ENCODE peak calls at places on chromosomes 1 and 21, in five cellular contexts. C, D, F, E and N are unnamed samples.

GRCh38 chr1:21287905-21288514 is 2.3 kb downstream of the ECE1 start:
- DNase-seq in E (no peak), C (no peak), D (no peak), F (no peak), N (no peak)

GRCh38 chr1:226629210-226629895 is 80.8 kb downstream of the STUM start:
- DNase-seq in E (no peak), D (peak; percentile 43), C (no peak), F (no peak), N (no peak)

GRCh38 chr1:88354256-88354655 is 329.8 kb upstream of the PKN2 start:
- DNase-seq in F (no peak), E (no peak), C (peak; percentile 21), D (no peak), N (no peak)

GRCh38 chr21:14600569-14601308 is 54.6 kb upstream of the SAMSN1 start:
- DNase-seq in F (no peak), E (no peak), D (no peak), C (no peak), N (no peak)

GRCh38 chr1:98388431-98388830 is 273.1 kb upstream of the SNX7 start:
- DNase-seq in E (no peak), C (no peak), D (no peak), F (peak; percentile 69), N (no peak)

GRCh38 chr1:90391116-90391515 is 326.0 kb downstream of the BARHL2 start:
- DNase-seq in E (no peak), C (no peak), D (no peak), F (no peak), N (no peak)

GRCh38 chr1:200731654-200732332 is 6.9 kb upstream of the CAMSAP2 start:
- DNase-seq in C (no peak), E (no peak), F (no peak), D (peak; percentile 57), N (no peak)

GRCh38 chr1:207966521-207966920 is 55.6 kb upstream of the CD34 start:
- DNase-seq in E (no peak), D (no peak), C (no peak), F (no peak), N (no peak)

GRCh38 chr1:9860887-9861286 is 37.1 kb upstream of the CLSTN1 start:
- DNase-seq in D (no peak), F (no peak), C (no peak), E (no peak), N (no peak)

DNA sequence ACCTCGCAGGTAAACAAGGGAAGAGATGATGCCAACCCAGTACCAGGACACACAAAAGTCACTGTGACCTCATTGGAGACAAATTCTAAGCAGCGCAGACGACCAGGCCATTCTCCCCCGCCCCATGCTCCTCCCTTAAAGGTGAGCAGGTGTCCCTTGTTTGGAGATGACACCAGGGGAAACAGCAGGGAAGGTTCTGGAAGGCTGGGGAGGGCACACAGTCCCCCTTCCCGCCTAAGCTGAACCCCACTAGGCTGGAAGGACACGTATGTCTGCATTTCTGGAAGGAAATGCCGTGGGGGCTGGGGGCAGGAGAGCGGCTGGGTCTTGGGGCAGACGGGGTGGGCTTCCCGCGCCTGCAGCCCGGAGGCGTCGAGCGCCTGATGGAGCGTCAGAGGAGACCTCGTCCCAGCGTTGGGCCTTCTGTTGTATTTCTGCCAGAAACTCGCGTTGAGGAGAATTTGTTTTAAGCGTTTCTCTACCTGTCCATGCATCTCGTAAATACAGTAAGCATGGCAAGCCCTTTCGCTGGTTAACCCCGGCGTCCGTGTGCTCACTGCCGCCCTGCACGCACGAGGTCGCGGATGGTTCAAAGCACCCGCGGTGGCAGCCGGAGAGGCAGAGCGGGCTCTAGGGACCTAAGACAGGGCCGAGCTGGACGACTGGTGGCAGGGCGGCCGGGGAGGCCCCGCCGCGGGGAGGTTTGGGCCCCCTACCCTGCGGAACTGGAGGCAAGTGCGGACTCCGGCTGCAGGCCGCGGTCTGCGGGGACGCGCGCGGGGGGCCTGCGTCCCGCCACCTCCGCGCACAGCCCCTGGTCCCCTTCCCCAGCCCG is 1.2 kb upstream of the LHX4 start:
- DNase-seq in E (peak; percentile 55), D (peak; percentile 55), C (no peak), F (no peak), N (no peak)
- H3K4me3 ChIP-seq in E (peak overlapping the region; percentile 85), D (peak overlapping the region; percentile 71), C (peak overlapping the region; percentile 78), F (peak overlapping the region; percentile 74), N (peak overlapping the region; percentile 55)

DNA sequence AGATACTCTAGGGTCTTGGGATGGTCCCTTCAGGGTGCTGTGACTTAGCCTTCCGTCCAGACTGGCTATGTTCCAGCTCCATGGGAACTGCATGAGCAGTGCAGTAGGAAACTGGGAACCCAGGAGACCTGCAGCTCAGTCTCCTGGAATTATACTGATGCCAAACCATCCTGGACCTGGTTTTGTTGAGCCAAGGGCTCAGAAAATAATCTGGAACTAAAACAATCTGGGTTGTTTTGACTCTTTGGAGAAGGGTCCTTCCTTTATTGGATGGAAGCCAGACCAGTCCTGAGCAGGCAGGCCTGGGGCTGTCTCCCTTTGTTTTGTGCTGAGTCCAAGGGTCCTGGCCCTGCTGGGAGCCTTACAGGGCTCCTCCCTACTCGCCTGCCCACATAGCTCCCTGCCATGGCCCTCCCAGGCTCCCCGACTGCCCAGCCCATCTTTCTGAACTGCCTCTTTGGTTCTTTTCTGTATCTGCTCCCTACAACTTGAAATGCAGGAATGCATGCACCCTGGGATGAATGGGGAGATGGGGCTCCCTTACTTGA is 1.2 kb downstream of the IPO13 start:
- DNase-seq in C (no peak), E (no peak), D (no peak), F (no peak), N (no peak)
- H3K9me2 ChIP-seq in C (no peaks in the 10 kb centered on the region), E (no peaks in the 10 kb centered on the region), D (no peaks in the 10 kb centered on the region), F (no peaks in the 10 kb centered on the region), N (no peaks in the 10 kb centered on the region)

DNA sequence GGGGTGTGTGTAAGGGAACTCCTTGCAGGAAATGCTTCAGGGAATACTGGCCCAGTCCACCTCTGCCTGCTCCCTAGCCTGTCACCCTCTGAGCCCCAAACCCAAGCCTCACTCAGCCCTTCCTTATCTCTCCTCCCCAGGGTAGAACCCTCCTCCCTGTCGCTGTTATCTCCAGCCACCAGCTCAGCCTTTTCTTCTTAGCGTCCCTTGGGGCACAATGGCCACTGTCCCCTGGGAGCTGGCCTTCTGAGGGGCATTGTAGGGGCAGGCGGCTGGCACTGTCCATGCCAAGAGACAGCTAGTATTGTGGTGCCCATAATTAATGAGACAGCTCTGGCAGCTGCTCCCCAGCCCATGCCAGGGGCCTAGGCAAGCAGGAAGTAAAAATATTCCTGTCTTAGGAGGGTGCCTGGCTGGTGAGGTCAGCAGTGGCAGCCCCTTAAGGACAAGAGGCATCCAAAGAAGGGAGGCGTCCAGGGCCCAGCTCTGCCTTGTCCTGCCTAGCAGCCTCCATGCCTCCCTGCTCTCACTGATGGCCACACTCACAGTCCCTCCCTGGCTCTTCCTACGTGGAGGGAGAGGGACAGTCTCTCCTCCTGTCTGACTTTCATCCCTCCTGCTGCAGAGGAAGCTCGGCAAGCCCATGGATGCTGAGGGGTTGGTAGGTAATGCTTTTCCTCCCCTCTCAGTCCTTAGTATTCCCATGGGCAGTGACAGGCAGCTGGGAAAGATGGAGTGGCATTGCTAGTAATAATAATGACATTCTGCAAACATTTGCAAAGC is 37.5 kb downstream of the KCNQ4 start:
- DNase-seq in F (no peak), D (no peak), C (no peak), E (no peak), N (no peak)
- H2AFZ ChIP-seq in F (no peak overlapping the region), D (no peak overlapping the region), C (no peak overlapping the region), E (no peak overlapping the region), N (no peak overlapping the region)

GRCh38 chr21:45467221-45467779 is 62.3 kb downstream of the COL18A1 start:
- DNase-seq in E (no peak), D (no peak), F (no peak), C (no peak), N (no peak)
- H3K4me3 ChIP-seq in E (no peak overlapping the region), D (no peak overlapping the region), F (no peak overlapping the region), C (no peak overlapping the region), N (no peak overlapping the region)

GRCh38 chr1:186178426-186179043 is 196.5 kb downstream of the TPR start:
- DNase-seq in F (no peak), C (no peak), D (no peak), E (no peak), N (no peak)
- H3K9me2 ChIP-seq in F (no peaks in the 10 kb centered on the region), C (no peaks in the 10 kb centered on the region), D (no peaks in the 10 kb centered on the region), E (no peaks in the 10 kb centered on the region), N (no peaks in the 10 kb centered on the region)

DNA sequence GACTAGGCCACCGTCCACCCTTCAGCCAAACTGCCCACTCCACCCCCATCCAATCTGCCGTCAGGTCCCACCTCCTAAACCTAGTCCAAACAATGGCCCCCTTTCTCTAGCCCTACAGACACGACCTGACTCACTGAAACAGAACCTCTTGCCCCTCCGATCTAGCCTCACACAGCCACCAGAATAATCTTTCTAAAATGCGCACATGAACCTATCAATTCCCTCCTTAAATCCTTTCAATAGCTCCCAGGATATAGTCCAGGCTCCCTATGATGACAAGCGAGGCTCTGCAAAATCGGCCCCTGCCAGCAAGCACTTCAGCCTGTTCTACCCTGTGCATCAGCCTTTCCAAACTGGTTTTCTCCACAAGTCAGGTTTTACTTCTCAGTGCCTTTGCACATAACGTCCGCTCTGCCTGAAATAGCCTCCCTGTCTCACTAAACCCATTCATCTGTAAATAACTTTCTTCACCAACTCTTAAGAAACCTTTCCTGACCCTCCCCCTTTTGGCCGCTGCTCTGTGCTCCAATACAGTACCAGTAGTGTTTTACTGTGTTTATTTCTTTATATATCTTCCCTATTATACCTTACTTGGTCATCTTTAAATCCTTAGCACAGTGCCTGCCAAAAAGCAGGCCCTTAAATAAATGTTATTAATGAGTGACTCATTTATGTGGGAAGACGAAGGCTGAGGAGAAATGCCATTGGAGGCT is 9.0 kb upstream of the CDC20 start:
- DNase-seq in D (no peak), C (no peak), F (peak; percentile 10), E (peak; percentile 41), N (peak; percentile 46)
- H2AFZ ChIP-seq in D (peak overlapping the region; percentile 39), C (peak overlapping the region; percentile 82), F (peak overlapping the region; percentile 87), E (peak overlapping the region; percentile 64), N (peak overlapping the region; percentile 63)

GRCh38 chr21:43727571-43728466 is 8.9 kb downstream of the PDXK start:
- DNase-seq in F (no peak), E (no peak), C (peak; percentile 86), D (peak; percentile 49), N (no peak)
- H3K4me3 ChIP-seq in F (no peak overlapping the region), E (peak overlapping the region; percentile 88), C (peak overlapping the region; percentile 44), D (peak overlapping the region; percentile 90), N (no peak overlapping the region)

GRCh38 chr1:115336741-115337140 is 1.3 kb downstream of the NGF start:
- DNase-seq in F (no peak), C (no peak), E (no peak), D (no peak), N (no peak)
- H3K9me2 ChIP-seq in F (no peaks in the 10 kb centered on the region), C (no peaks in the 10 kb centered on the region), E (no peaks in the 10 kb centered on the region), D (no peaks in the 10 kb centered on the region), N (no peaks in the 10 kb centered on the region)

DNA sequence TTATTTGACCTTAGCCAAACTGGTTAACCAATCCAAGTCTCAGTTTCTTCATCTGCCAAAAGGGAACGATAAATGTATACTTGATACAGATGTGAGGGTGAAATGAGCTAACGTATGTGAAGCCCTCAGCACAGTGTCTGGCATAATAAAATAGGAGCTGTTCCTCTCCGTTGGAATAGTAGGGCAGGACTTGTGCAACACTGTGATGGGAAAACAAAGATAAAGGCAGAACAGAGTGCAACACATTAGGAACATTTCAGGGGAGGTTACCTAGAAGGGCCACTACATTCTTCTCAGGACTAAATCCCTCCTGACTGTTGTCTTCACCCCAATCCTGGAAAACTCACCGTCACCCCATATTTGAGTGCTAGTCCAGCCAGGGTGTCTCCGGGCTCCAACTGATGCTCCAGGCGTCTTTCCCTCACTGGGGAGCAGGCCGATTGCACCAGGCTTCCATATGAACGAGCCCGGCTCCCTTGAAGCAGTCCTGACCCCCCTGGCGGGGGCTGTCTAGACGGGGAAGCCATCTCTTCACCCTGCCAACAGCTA is 896 bp downstream of the LYSMD1 start:
- DNase-seq in D (no peak), C (peak; percentile 36), F (no peak), E (no peak), N (no peak)
- H2AFZ ChIP-seq in D (no peak overlapping the region), C (peak overlapping the region; percentile 89), F (peak overlapping the region; percentile 99), E (peak overlapping the region; percentile 45), N (peak overlapping the region; percentile 86)